ENCODE peak calls at places on chromosomes 5 and 9, in five cellular contexts. One of them, this sample, is unnamed.

GRCh38 chr5:891117-891836 is 1.3 kb downstream of the BRD9 start:
- DNase-seq in neuronal stem cell: no peak
- DNase-seq in H1: no peak
- DNase-seq in mesenchymal stem cell: peak; percentile 30
- DNase-seq in trophoblast cell: no peak
- DNase-seq in this sample: peak; percentile 71

GRCh38 chr5:13477118-13477737 is 467.3 kb downstream of the DNAH5 start:
- DNase-seq in neuronal stem cell: no peak
- DNase-seq in H1: no peak
- DNase-seq in mesenchymal stem cell: peak; percentile 50
- DNase-seq in trophoblast cell: peak; percentile 76
- DNase-seq in this sample: no peak

GRCh38 chr5:120463026-120463770 is 902 bp upstream of the PRR16 start:
- DNase-seq in neuronal stem cell: no peak
- DNase-seq in H1: no peak
- DNase-seq in mesenchymal stem cell: no peak
- DNase-seq in trophoblast cell: no peak
- DNase-seq in this sample: no peak

GRCh38 chr9:86062845-86063693 is 36.3 kb downstream of the GOLM1 start:
- DNase-seq in neuronal stem cell: no peak
- DNase-seq in H1: no peak
- DNase-seq in mesenchymal stem cell: no peak
- DNase-seq in trophoblast cell: no peak
- DNase-seq in this sample: no peak

GRCh38 chr5:80192507-80193241 is 63.2 kb downstream of the SERINC5 start:
- DNase-seq in neuronal stem cell: no peak
- DNase-seq in H1: no peak
- DNase-seq in mesenchymal stem cell: peak; percentile 26
- DNase-seq in trophoblast cell: no peak
- DNase-seq in this sample: no peak

GRCh38 chr5:82748688-82749091 is 328.5 kb downstream of the TMEM167A start:
- DNase-seq in neuronal stem cell: no peak
- DNase-seq in H1: no peak
- DNase-seq in mesenchymal stem cell: no peak
- DNase-seq in trophoblast cell: no peak
- DNase-seq in this sample: no peak

GRCh38 chr5:142807378-142807911 is 37.3 kb downstream of the ARHGAP26 start:
- DNase-seq in neuronal stem cell: no peak
- DNase-seq in H1: no peak
- DNase-seq in mesenchymal stem cell: no peak
- DNase-seq in trophoblast cell: no peak
- DNase-seq in this sample: no peak

GRCh38 chr5:10622810-10623209 is 58.9 kb downstream of the ANKRD33B start:
- DNase-seq in neuronal stem cell: no peak
- DNase-seq in H1: no peak
- DNase-seq in mesenchymal stem cell: no peak
- DNase-seq in trophoblast cell: no peak
- DNase-seq in this sample: no peak

GRCh38 chr5:59548807-59549357 is 344.6 kb downstream of the PDE4D start:
- DNase-seq in neuronal stem cell: no peak
- DNase-seq in H1: no peak
- DNase-seq in mesenchymal stem cell: no peak
- DNase-seq in trophoblast cell: no peak
- DNase-seq in this sample: no peak

GRCh38 chr5:146192571-146193043 is 10.2 kb upstream of the LARS1 start:
- DNase-seq in neuronal stem cell: no peak
- DNase-seq in H1: no peak
- DNase-seq in mesenchymal stem cell: no peak
- DNase-seq in trophoblast cell: no peak
- DNase-seq in this sample: no peak

GRCh38 chr9:93133641-93134017 is 422 bp downstream of the NINJ1 start:
- DNase-seq in neuronal stem cell: peak; percentile 59
- DNase-seq in H1: peak; percentile 76
- DNase-seq in mesenchymal stem cell: peak; percentile 96
- DNase-seq in trophoblast cell: peak; percentile 87
- DNase-seq in this sample: no peak

GRCh38 chr5:120517607-120518252 is 53.6 kb downstream of the PRR16 start:
- DNase-seq in neuronal stem cell: no peak
- DNase-seq in H1: no peak
- DNase-seq in mesenchymal stem cell: peak; percentile 48
- DNase-seq in trophoblast cell: no peak
- DNase-seq in this sample: no peak

GRCh38 chr9:133148351-133149129 is 15.2 kb downstream of the GBGT1 start:
- DNase-seq in neuronal stem cell: peak; percentile 31
- DNase-seq in H1: peak; percentile 64
- DNase-seq in mesenchymal stem cell: peak; percentile 67
- DNase-seq in trophoblast cell: peak; percentile 41
- DNase-seq in this sample: no peak

GRCh38 chr9:121107041-121107440 is 32.3 kb downstream of the CNTRL start:
- DNase-seq in neuronal stem cell: no peak
- DNase-seq in H1: no peak
- DNase-seq in mesenchymal stem cell: no peak
- DNase-seq in trophoblast cell: no peak
- DNase-seq in this sample: no peak

GRCh38 chr9:30996761-30997160 is 1387.7 kb upstream of the ACO1 start:
- DNase-seq in neuronal stem cell: no peak
- DNase-seq in H1: no peak
- DNase-seq in mesenchymal stem cell: no peak
- DNase-seq in trophoblast cell: no peak
- DNase-seq in this sample: no peak

GRCh38 chr5:175275748-175276147 is 168.2 kb downstream of the DRD1 start:
- DNase-seq in neuronal stem cell: no peak
- DNase-seq in H1: no peak
- DNase-seq in mesenchymal stem cell: no peak
- DNase-seq in trophoblast cell: no peak
- DNase-seq in this sample: no peak

GRCh38 chr9:133421615-133422542 is at the start of gene ADAMTS13:
- DNase-seq in neuronal stem cell: no peak
- DNase-seq in H1: no peak
- DNase-seq in mesenchymal stem cell: peak; percentile 47
- DNase-seq in trophoblast cell: no peak
- DNase-seq in this sample: peak; percentile 79

GRCh38 chr5:146340260-146341081 is 1.8 kb downstream of the POU4F3 start:
- DNase-seq in neuronal stem cell: peak; percentile 81
- DNase-seq in H1: peak; percentile 86
- DNase-seq in mesenchymal stem cell: peak; percentile 68
- DNase-seq in trophoblast cell: no peak
- DNase-seq in this sample: peak; percentile 78

GRCh38 chr9:117073539-117074336 is 341.1 kb downstream of the ASTN2 start:
- DNase-seq in neuronal stem cell: peak; percentile 44
- DNase-seq in H1: peak; percentile 83
- DNase-seq in mesenchymal stem cell: peak; percentile 34
- DNase-seq in trophoblast cell: peak; percentile 67
- DNase-seq in this sample: peak; percentile 67

GRCh38 chr9:110691002-110691549 is 22.5 kb downstream of the MUSK start:
- DNase-seq in neuronal stem cell: no peak
- DNase-seq in H1: no peak
- DNase-seq in mesenchymal stem cell: peak; percentile 33
- DNase-seq in trophoblast cell: peak; percentile 75
- DNase-seq in this sample: no peak

GRCh38 chr9:113715086-113715485 is 161.0 kb upstream of the ZNF618 start:
- DNase-seq in neuronal stem cell: no peak
- DNase-seq in H1: no peak
- DNase-seq in mesenchymal stem cell: peak; percentile 1
- DNase-seq in trophoblast cell: peak; percentile 33
- DNase-seq in this sample: peak; percentile 4

GRCh38 chr5:173243215-173243614 is 8.2 kb upstream of the NKX2-5 start:
- DNase-seq in neuronal stem cell: no peak
- DNase-seq in H1: no peak
- DNase-seq in mesenchymal stem cell: no peak
- DNase-seq in trophoblast cell: no peak
- DNase-seq in this sample: no peak

GRCh38 chr9:116327702-116328440 is 174.3 kb downstream of the PAPPA start:
- DNase-seq in neuronal stem cell: no peak
- DNase-seq in H1: no peak
- DNase-seq in mesenchymal stem cell: peak; percentile 27
- DNase-seq in trophoblast cell: no peak
- DNase-seq in this sample: no peak

GRCh38 chr5:82975396-82975795 is 101.8 kb downstream of the TMEM167A start:
- DNase-seq in neuronal stem cell: no peak
- DNase-seq in H1: no peak
- DNase-seq in mesenchymal stem cell: no peak
- DNase-seq in trophoblast cell: peak; percentile 16
- DNase-seq in this sample: no peak

GRCh38 chr9:124349675-124350484 is 65.4 kb downstream of the PSMB7 start:
- DNase-seq in neuronal stem cell: no peak
- DNase-seq in H1: no peak
- DNase-seq in mesenchymal stem cell: no peak
- DNase-seq in trophoblast cell: no peak
- DNase-seq in this sample: no peak

GRCh38 chr5:100904259-100904822 is 1.3 kb upstream of the ST8SIA4 start:
- DNase-seq in neuronal stem cell: no peak
- DNase-seq in H1: no peak
- DNase-seq in mesenchymal stem cell: no peak
- DNase-seq in trophoblast cell: no peak
- DNase-seq in this sample: peak; percentile 32

GRCh38 chr9:126684965-126685465 is 71.3 kb downstream of the LMX1B start:
- DNase-seq in neuronal stem cell: no peak
- DNase-seq in H1: no peak
- DNase-seq in mesenchymal stem cell: no peak
- DNase-seq in trophoblast cell: no peak
- DNase-seq in this sample: no peak

GRCh38 chr9:105311317-105311716 is 66.9 kb downstream of the SLC44A1 start:
- DNase-seq in neuronal stem cell: no peak
- DNase-seq in H1: no peak
- DNase-seq in mesenchymal stem cell: no peak
- DNase-seq in trophoblast cell: no peak
- DNase-seq in this sample: no peak

GRCh38 chr5:139946006-139946405 is 97.1 kb downstream of the NRG2 start:
- DNase-seq in neuronal stem cell: no peak
- DNase-seq in H1: no peak
- DNase-seq in mesenchymal stem cell: no peak
- DNase-seq in trophoblast cell: no peak
- DNase-seq in this sample: no peak

GRCh38 chr9:136112541-136112940 is 6.1 kb downstream of the TMEM250 start:
- DNase-seq in neuronal stem cell: no peak
- DNase-seq in H1: no peak
- DNase-seq in mesenchymal stem cell: no peak
- DNase-seq in trophoblast cell: no peak
- DNase-seq in this sample: no peak

DNA sequence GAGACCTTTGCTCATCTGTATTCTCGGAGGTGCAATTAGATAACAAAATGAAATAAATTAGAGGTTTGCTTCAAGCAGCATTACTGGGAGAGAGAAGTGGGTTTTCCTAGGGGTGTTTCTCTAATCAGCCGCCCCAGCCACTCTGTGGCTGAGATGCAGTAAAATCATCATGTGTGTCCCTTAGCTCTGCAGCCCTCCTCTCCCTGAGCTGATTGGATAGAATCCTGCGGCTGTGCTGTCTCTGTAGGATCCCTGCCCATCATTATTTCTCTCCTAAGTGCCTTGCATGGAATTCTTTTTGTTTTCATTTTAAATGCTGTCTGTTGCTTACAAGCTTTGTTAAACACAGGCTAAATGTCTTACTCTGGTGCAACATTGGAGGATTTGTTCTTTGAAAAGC is 171.4 kb downstream of the SH3GL2 start:
- DNase-seq in neuronal stem cell: no peak
- DNase-seq in H1: no peak
- DNase-seq in mesenchymal stem cell: no peak
- DNase-seq in trophoblast cell: no peak
- DNase-seq in this sample: no peak
- H2BK12ac ChIP-seq in neuronal stem cell: no peak overlapping the region
- H2BK12ac ChIP-seq in H1: no peak overlapping the region
- H2BK12ac ChIP-seq in mesenchymal stem cell: no peak overlapping the region
- H2BK12ac ChIP-seq in trophoblast cell: no peak overlapping the region
- H2BK12ac ChIP-seq in this sample: no peak overlapping the region

DNA sequence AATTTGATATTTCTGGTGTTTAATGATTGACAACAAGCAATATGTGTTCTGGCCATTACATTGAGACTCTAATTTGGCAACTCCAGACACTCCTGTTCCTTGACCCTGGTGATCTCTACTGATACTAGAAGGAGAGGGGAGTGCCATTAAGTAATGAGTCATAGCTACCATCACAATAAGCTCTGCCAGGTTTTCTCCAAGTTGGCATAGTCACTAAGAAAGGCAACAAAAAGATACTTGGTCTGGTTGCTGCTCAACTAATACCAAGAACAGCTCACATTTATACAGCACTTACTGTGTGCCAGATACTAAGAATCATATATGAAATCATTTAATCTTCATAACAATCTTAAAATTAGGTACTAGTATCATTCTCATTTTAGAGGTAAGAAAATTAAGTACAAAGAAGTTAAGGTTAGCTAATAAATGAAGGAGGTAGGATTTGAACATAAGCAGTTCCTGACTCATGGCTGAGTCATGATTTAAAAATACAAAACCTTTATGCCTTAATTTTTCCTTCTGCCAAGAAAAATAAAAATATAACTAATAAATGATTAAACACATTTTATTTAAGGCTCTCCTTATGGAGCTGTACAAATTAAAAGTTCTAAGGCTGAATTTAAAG is 19.9 kb upstream of the PRXL2C start:
- DNase-seq in neuronal stem cell: no peak
- DNase-seq in H1: no peak
- DNase-seq in mesenchymal stem cell: no peak
- DNase-seq in trophoblast cell: no peak
- DNase-seq in this sample: no peak
- H2BK12ac ChIP-seq in neuronal stem cell: no peak overlapping the region
- H2BK12ac ChIP-seq in H1: no peak overlapping the region
- H2BK12ac ChIP-seq in mesenchymal stem cell: no peak overlapping the region
- H2BK12ac ChIP-seq in trophoblast cell: no peak overlapping the region
- H2BK12ac ChIP-seq in this sample: no peak overlapping the region

GRCh38 chr9:98971168-98971914 is 27.6 kb downstream of the COL15A1 start:
- DNase-seq in neuronal stem cell: peak; percentile 26
- DNase-seq in H1: no peak
- DNase-seq in mesenchymal stem cell: peak; percentile 86
- DNase-seq in trophoblast cell: no peak
- DNase-seq in this sample: no peak
- H2BK12ac ChIP-seq in neuronal stem cell: peak overlapping the region; percentile 33
- H2BK12ac ChIP-seq in H1: peak overlapping the region; percentile 71
- H2BK12ac ChIP-seq in mesenchymal stem cell: peak overlapping the region; percentile 91
- H2BK12ac ChIP-seq in trophoblast cell: no peak overlapping the region
- H2BK12ac ChIP-seq in this sample: no peak overlapping the region

DNA sequence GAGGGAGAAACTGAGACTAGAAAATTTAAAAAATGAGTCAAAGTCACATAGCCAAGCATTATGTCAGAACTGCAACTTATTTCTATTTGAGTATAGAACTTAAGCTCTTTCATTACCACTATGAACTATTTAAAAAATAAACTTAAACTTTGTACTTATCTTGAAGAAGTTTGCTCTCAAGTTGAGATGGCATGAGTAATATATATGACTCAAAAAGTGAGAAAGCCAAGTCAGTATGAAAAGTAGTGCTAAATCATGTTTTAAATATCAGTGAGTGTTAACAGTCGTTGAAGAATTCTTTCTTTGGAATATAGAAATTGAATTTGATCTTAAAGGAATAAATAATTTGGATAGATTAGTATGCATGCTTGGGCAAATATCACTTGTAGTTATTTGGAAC is 36.3 kb upstream of the CDH10 start:
- DNase-seq in neuronal stem cell: no peak
- DNase-seq in H1: no peak
- DNase-seq in mesenchymal stem cell: no peak
- DNase-seq in trophoblast cell: no peak
- DNase-seq in this sample: no peak
- H2BK12ac ChIP-seq in neuronal stem cell: no peak overlapping the region
- H2BK12ac ChIP-seq in H1: no peak overlapping the region
- H2BK12ac ChIP-seq in mesenchymal stem cell: no peak overlapping the region
- H2BK12ac ChIP-seq in trophoblast cell: no peak overlapping the region
- H2BK12ac ChIP-seq in this sample: no peak overlapping the region

This sample was measured in H9.